ENCODE peak calls at places on chromosome 2, in six cellular contexts. One of them, this sample, is unnamed.

GRCh38 chr2:215465246-215465645 is 29.4 kb upstream of the FN1 start:
- DNase-seq in stimulated activated CD8-positive, alpha-beta memory T cell treated with anti-CD3 and anti-CD28 coated beads, Interleukin-15, amount 100 ng/mL, for 24 hours: no peak
- DNase-seq in central memory CD4-positive, alpha-beta T cell: no peak
- DNase-seq in body of pancreas: no peak
- DNase-seq in GM04504: no peak
- DNase-seq in KG1: no peak
- DNase-seq in this sample: peak

GRCh38 chr2:32485399-32485798 is 128.6 kb downstream of the BIRC6 start:
- DNase-seq in GM04504: peak
- DNase-seq in central memory CD4-positive, alpha-beta T cell: no peak
- DNase-seq in stimulated activated CD8-positive, alpha-beta memory T cell treated with anti-CD3 and anti-CD28 coated beads, Interleukin-15, amount 100 ng/mL, for 24 hours: no peak
- DNase-seq in KG1: no peak
- DNase-seq in body of pancreas: no peak
- DNase-seq in this sample: peak

GRCh38 chr2:233092446-233093438 is 32.6 kb downstream of the INPP5D start:
- DNase-seq in body of pancreas: no peak
- DNase-seq in GM04504: no peak
- DNase-seq in central memory CD4-positive, alpha-beta T cell: no peak
- DNase-seq in KG1: no peak
- DNase-seq in stimulated activated CD8-positive, alpha-beta memory T cell treated with anti-CD3 and anti-CD28 coated beads, Interleukin-15, amount 100 ng/mL, for 24 hours: no peak
- DNase-seq in this sample: no peak

GRCh38 chr2:96319396-96319795 is 5.7 kb upstream of the ITPRIPL1 start:
- DNase-seq in central memory CD4-positive, alpha-beta T cell: no peak
- DNase-seq in GM04504: no peak
- DNase-seq in KG1: no peak
- DNase-seq in stimulated activated CD8-positive, alpha-beta memory T cell treated with anti-CD3 and anti-CD28 coated beads, Interleukin-15, amount 100 ng/mL, for 24 hours: no peak
- DNase-seq in body of pancreas: no peak
- DNase-seq in this sample: no peak

GRCh38 chr2:43218221-43218549 is 8.2 kb downstream of the ZFP36L2 start:
- DNase-seq in GM04504: no peak
- DNase-seq in body of pancreas: no peak
- DNase-seq in central memory CD4-positive, alpha-beta T cell: no peak
- DNase-seq in stimulated activated CD8-positive, alpha-beta memory T cell treated with anti-CD3 and anti-CD28 coated beads, Interleukin-15, amount 100 ng/mL, for 24 hours: no peak
- DNase-seq in KG1: no peak
- DNase-seq in this sample: peak

GRCh38 chr2:111122631-111123421 is 2.1 kb downstream of the BCL2L11 start:
- DNase-seq in stimulated activated CD8-positive, alpha-beta memory T cell treated with anti-CD3 and anti-CD28 coated beads, Interleukin-15, amount 100 ng/mL, for 24 hours: no peak
- DNase-seq in KG1: no peak
- DNase-seq in body of pancreas: peak
- DNase-seq in central memory CD4-positive, alpha-beta T cell: peak
- DNase-seq in GM04504: no peak
- DNase-seq in this sample: peak

GRCh38 chr2:165700511-165700910 is 93.5 kb downstream of the GALNT3 start:
- DNase-seq in stimulated activated CD8-positive, alpha-beta memory T cell treated with anti-CD3 and anti-CD28 coated beads, Interleukin-15, amount 100 ng/mL, for 24 hours: no peak
- DNase-seq in KG1: no peak
- DNase-seq in GM04504: no peak
- DNase-seq in central memory CD4-positive, alpha-beta T cell: no peak
- DNase-seq in body of pancreas: no peak
- DNase-seq in this sample: no peak

GRCh38 chr2:232133078-232133477 is 171.6 kb downstream of the DIS3L2 start:
- DNase-seq in GM04504: no peak
- DNase-seq in KG1: no peak
- DNase-seq in stimulated activated CD8-positive, alpha-beta memory T cell treated with anti-CD3 and anti-CD28 coated beads, Interleukin-15, amount 100 ng/mL, for 24 hours: no peak
- DNase-seq in body of pancreas: no peak
- DNase-seq in central memory CD4-positive, alpha-beta T cell: no peak
- DNase-seq in this sample: no peak

GRCh38 chr2:182186132-182186735 is 200.6 kb downstream of the PPP1R1C start:
- DNase-seq in body of pancreas: no peak
- DNase-seq in central memory CD4-positive, alpha-beta T cell: peak
- DNase-seq in stimulated activated CD8-positive, alpha-beta memory T cell treated with anti-CD3 and anti-CD28 coated beads, Interleukin-15, amount 100 ng/mL, for 24 hours: no peak
- DNase-seq in GM04504: peak
- DNase-seq in KG1: peak
- DNase-seq in this sample: peak